ENCODE peak calls at places on chromosomes 11 and 22, in six cellular contexts. W is fibroblast of villous mesenchyme, N is right atrium auricular region, P is stomach, A is colonic mucosa, R is astrocyte of the spinal cord. L is an unnamed sample.
A peak's percentile ranks its signal among the peaks of the same experiment; 100 is the strongest.

GRCh38 chr11:130314749-130315285 is at the start of gene ZBTB44:
- DNase-seq in R (peak; percentile 84), N (peak; percentile 94), P (peak; percentile 93), A (peak; percentile 96), W (peak; percentile 89), L (peak; percentile 85)

GRCh38 chr11:86244063-86244521 is 461 bp upstream of the EED start:
- DNase-seq in R (no peak), P (peak; percentile 90), W (no peak), N (peak; percentile 86), A (peak; percentile 89), L (peak; percentile 81)

GRCh38 chr11:66347425-66348276 is at the start of gene B4GAT1:
- DNase-seq in R (peak; percentile 93), W (peak; percentile 92), A (peak; percentile 90), P (peak; percentile 86), N (peak; percentile 93), L (peak; percentile 94)

GRCh38 chr22:40620464-40621046 is 16.0 kb downstream of the MRTFA start:
- DNase-seq in P (no peak), N (no peak), W (peak; percentile 48), A (no peak), R (peak; percentile 51), L (peak; percentile 52)

GRCh38 chr11:108112059-108112458 is 9.3 kb upstream of the ACAT1 start:
- DNase-seq in W (no peak), R (peak; percentile 46), P (no peak), A (no peak), N (no peak), L (no peak)

GRCh38 chr11:97398246-97398645 is 1008.4 kb downstream of the JRKL start:
- DNase-seq in W (no peak), R (peak; percentile 33), P (no peak), N (no peak), A (no peak), L (no peak)

GRCh38 chr11:57496109-57496820 is 19.2 kb downstream of the SLC43A1 start:
- DNase-seq in R (no peak), W (no peak), P (peak; percentile 51), A (no peak), N (no peak), L (no peak)

GRCh38 chr11:134997652-134998320 is 585.7 kb upstream of the B3GAT1 start:
- DNase-seq in R (no peak), W (no peak), N (peak; percentile 44), P (no peak), A (no peak), L (no peak)

GRCh38 chr11:78138694-78139421 is 568 bp downstream of the ALG8 start:
- DNase-seq in A (peak; percentile 50), P (peak; percentile 41), N (no peak), R (peak; percentile 15), W (no peak), L (no peak)

GRCh38 chr11:26841818-26842457 is 120.1 kb upstream of the SLC5A12 start:
- DNase-seq in P (no peak), N (no peak), A (no peak), W (peak; percentile 57), R (peak; percentile 72), L (peak; percentile 94)

GRCh38 chr22:24408630-24409029 is 18.8 kb upstream of the ADORA2A start:
- DNase-seq in P (no peak), R (no peak), W (no peak), N (no peak), A (no peak), L (no peak)

GRCh38 chr11:58546841-58547240 is 28.8 kb downstream of the LPXN start:
- DNase-seq in A (no peak), R (no peak), W (no peak), N (no peak), P (no peak), L (no peak)

GRCh38 chr11:82988936-82989627 is 82.6 kb downstream of the RAB30 start:
- DNase-seq in P (no peak), A (no peak), W (no peak), N (no peak), R (no peak), L (no peak)

GRCh38 chr11:18790820-18791174 is 801 bp downstream of the PTPN5 start:
- DNase-seq in N (peak; percentile 23), P (no peak), R (no peak), W (no peak), A (no peak), L (no peak)

GRCh38 chr22:17581631-17582030 is 18.3 kb downstream of the SLC25A18 start:
- DNase-seq in W (no peak), N (no peak), P (no peak), R (no peak), A (no peak), L (no peak)

GRCh38 chr11:105244157-105244820 is 104.7 kb upstream of the CARD18 start:
- DNase-seq in P (no peak), A (no peak), W (peak; percentile 96), R (peak; percentile 90), N (no peak), L (peak; percentile 94)

GRCh38 chr11:46366661-46367161 is 14.8 kb upstream of the MDK start:
- DNase-seq in N (no peak), P (no peak), R (no peak), A (no peak), W (no peak), L (no peak)

GRCh38 chr22:20243545-20244249 is 24.4 kb downstream of the RTN4R start:
- DNase-seq in W (peak; percentile 70), A (peak; percentile 64), P (peak; percentile 35), R (peak; percentile 71), N (peak; percentile 65), L (peak; percentile 65)

GRCh38 chr11:31810779-31811647 is at the start of gene PAX6:
- DNase-seq in N (peak; percentile 60), A (no peak), P (no peak), W (peak; percentile 14), R (peak; percentile 96), L (peak; percentile 83)
- TF ChIP-seq CTCF in N (no peak), A (no peak), P (no peak), W (no peak), R (no peak), L (no peak)

GRCh38 chr11:20161230-20161918 is 1.1 kb upstream of the DBX1 start:
- DNase-seq in P (no peak), W (no peak), N (no peak), R (no peak), A (no peak), L (no peak)

GRCh38 chr11:20159680-20160381 is 444 bp downstream of the DBX1 start:
- DNase-seq in N (no peak), P (no peak), R (no peak), A (no peak), W (no peak), L (no peak)

GRCh38 chr11:20162340-20162739 is 2.1 kb upstream of the DBX1 start:
- DNase-seq in W (no peak), R (no peak), P (no peak), N (no peak), A (no peak), L (no peak)

GRCh38 chr11:20161923-20162322 is 1.6 kb upstream of the DBX1 start:
- DNase-seq in N (no peak), R (no peak), P (no peak), A (no peak), W (no peak), L (no peak)

DNA sequence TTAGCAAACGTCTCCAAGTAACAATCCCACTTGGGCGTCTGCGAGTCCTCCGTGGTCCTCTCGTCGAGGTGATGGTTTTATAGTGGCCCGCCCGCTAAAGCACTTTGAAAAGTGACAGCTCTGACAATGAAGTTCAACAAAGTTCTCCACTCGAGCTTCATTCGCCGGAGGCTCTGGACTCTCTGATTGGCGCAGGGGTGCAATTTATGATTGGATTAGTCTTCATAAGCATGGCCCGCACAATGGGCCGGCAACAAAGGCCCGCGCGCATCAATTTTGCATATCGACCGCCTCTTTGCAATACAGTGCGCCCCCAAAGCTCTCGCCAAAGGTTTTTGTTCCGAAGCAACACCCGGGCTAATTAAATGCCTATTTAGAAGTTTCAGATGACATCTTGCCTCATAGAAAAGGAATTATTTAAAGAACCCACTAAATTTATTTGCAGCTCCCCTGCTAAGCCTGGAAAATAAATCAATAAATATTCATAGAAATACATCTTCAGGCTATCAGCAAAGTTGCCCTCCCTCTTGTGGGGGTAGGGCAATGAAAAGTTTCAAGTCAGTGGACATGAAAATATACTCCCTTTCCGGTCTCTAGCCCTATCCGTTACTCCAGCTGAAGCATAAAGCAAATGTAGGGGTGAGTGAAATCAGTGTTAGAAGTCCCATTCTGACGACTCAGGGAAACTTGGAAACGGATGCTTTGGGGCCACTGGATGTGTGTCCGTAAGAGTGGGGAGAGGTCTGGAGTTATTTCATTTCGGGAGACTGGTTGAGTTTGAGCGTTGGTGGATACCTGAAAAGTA is at the start of gene DBX1:
- DNase-seq in A (no peak), N (no peak), P (no peak), W (no peak), R (no peak), L (no peak)
- H3K4me3 ChIP-seq in A (no peak within 1 kb of the TSS), N (no peak within 1 kb of the TSS), P (no peak within 1 kb of the TSS), W (no peak within 1 kb of the TSS), R (no peak within 1 kb of the TSS), L (no peak within 1 kb of the TSS)

GRCh38 chr11:124868322-124869274 is 3.4 kb downstream of the ROBO3 start:
- DNase-seq in P (no peak), N (no peak), A (no peak), W (no peak), R (no peak), L (no peak)
- TF ChIP-seq CTCF in P (no peak), N (no peak), A (no peak), W (no peak), R (no peak), L (no peak)

GRCh38 chr11:13338437-13339069 is 61.0 kb downstream of the BMAL1 start:
- DNase-seq in A (no peak), W (peak; percentile 60), R (no peak), P (no peak), N (no peak), L (peak; percentile 73)
- H3K4me3 ChIP-seq in A (no peak overlapping the region), W (peak overlapping the region; percentile 47), R (peak overlapping the region; percentile 24), P (no peak overlapping the region), N (peak overlapping the region; percentile 20), L (peak overlapping the region; percentile 57)

DNA sequence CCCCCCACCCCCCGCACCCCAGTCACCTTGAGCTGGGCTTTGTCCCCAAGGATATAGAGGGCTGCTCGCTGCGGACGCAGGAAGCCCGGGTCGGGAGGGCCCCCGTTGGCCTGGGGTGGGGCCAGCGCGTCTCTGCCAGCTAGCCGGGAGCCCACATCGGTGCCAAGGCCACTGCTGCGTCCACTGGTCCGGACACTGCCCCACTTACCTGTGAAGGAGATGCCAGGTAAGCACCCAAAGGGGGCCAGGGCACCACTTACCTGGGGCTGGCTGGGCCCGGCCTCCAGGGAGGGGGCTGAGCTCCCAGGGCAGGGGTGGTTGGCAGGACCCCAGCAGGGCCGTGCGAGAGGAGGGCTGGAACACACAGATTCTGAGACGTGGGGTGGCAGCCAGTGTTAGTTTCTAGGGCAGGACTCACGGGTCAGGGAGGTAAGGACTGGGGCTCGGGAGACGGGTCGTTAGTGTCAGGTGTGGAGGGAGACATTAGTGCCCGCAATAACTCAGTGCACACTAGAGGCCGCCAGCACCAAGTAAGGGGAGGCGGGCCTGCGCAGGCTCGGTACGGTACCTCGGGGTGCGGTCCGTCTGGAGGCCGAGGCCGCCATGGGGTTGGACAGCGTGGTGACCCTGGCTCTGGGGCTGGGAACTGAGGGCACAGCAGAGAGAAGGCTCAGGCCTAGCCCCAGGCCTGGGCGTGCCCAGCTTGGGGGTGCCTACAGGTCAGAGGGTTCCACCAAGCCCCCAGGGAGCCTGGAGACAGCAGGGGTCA is 18.2 kb downstream of the SBF1 start:
- DNase-seq in N (no peak), P (no peak), A (no peak), W (no peak), R (no peak), L (no peak)
- TF ChIP-seq CTCF in N (no peak), P (no peak), A (no peak), W (peak; percentile 35), R (peak; percentile 23), L (peak; percentile 4)

GRCh38 chr22:45142376-45142775 is 21.3 kb upstream of the NUP50 start:
- DNase-seq in P (no peak), A (no peak), N (no peak), R (no peak), W (no peak), L (no peak)
- H3K4me3 ChIP-seq in P (no peak overlapping the region), A (no peak overlapping the region), N (no peak overlapping the region), R (no peak overlapping the region), W (no peak overlapping the region), L (no peak overlapping the region)

GRCh38 chr11:65008016-65008415 is 5.9 kb upstream of the ARL2 start:
- DNase-seq in W (no peak), N (no peak), R (no peak), A (no peak), P (no peak), L (no peak)
- TF ChIP-seq CTCF in W (no peak), N (no peak), R (no peak), A (no peak), P (no peak), L (no peak)

L was measured in AG10803.